ENCODE peak calls at places on chromosomes 16 and 17, in eight cellular contexts. S is stomach, Y is heart left ventricle, Z is H1, A is adrenal gland, P is gastrocnemius medialis, U is ovary, K is prostate gland. X is an unnamed sample.

GRCh38 chr17:70610161-70610560 is 440.8 kb downstream of the KCNJ2 start:
- DNase-seq in Y (no peak), K (no peak), A (no peak), P (no peak), U (no peak), Z (no peak), S (no peak), X (no peak)

GRCh38 chr17:57651451-57651850 is 93.6 kb downstream of the CCDC182 start:
- DNase-seq in S (no peak), Y (no peak), P (no peak), A (peak; percentile 24), Z (no peak), K (no peak), U (no peak), X (no peak)

GRCh38 chr16:27110524-27110896 is 43.8 kb downstream of the C16orf82 start:
- DNase-seq in Y (no peak), K (no peak), S (no peak), A (no peak), Z (no peak), P (no peak), U (no peak), X (no peak)

GRCh38 chr16:4962716-4963115 is 4.6 kb downstream of the SEC14L5 start:
- DNase-seq in P (no peak), Y (no peak), S (no peak), Z (no peak), U (no peak), K (no peak), A (no peak), X (no peak)

GRCh38 chr16:81873843-81874752 is 95.0 kb downstream of the PLCG2 start:
- DNase-seq in K (peak; percentile 14), P (no peak), S (peak; percentile 67), A (peak; percentile 76), U (no peak), Z (no peak), Y (peak; percentile 48), X (peak; percentile 47)

GRCh38 chr17:34275881-34276280 is 5.9 kb downstream of the CCL7 start:
- DNase-seq in K (no peak), P (no peak), Y (no peak), A (no peak), U (no peak), S (no peak), Z (no peak), X (no peak)

GRCh38 chr17:35245196-35245486 is 2.3 kb downstream of the SLFN5 start:
- DNase-seq in Y (no peak), U (no peak), K (no peak), S (no peak), Z (no peak), P (no peak), A (no peak), X (peak; percentile 32)

GRCh38 chr16:71565812-71566700 is 10.8 kb downstream of the TAT start:
- DNase-seq in Z (no peak), P (no peak), U (no peak), S (no peak), K (no peak), A (no peak), Y (no peak), X (no peak)

GRCh38 chr16:83967091-83967490 is 953 bp upstream of the NECAB2 start:
- DNase-seq in K (no peak), Z (no peak), U (no peak), P (no peak), A (no peak), S (no peak), Y (no peak), X (no peak)

GRCh38 chr16:84471316-84471715 is 33.1 kb downstream of the MEAK7 start:
- DNase-seq in A (no peak), Z (no peak), Y (no peak), P (no peak), U (peak; percentile 20), S (peak; percentile 22), K (no peak), X (no peak)

GRCh38 chr16:4570688-4571321 is 14.7 kb downstream of the C16orf96 start:
- DNase-seq in Z (peak; percentile 80), U (no peak), P (no peak), K (no peak), A (no peak), S (no peak), Y (no peak), X (no peak)

DNA sequence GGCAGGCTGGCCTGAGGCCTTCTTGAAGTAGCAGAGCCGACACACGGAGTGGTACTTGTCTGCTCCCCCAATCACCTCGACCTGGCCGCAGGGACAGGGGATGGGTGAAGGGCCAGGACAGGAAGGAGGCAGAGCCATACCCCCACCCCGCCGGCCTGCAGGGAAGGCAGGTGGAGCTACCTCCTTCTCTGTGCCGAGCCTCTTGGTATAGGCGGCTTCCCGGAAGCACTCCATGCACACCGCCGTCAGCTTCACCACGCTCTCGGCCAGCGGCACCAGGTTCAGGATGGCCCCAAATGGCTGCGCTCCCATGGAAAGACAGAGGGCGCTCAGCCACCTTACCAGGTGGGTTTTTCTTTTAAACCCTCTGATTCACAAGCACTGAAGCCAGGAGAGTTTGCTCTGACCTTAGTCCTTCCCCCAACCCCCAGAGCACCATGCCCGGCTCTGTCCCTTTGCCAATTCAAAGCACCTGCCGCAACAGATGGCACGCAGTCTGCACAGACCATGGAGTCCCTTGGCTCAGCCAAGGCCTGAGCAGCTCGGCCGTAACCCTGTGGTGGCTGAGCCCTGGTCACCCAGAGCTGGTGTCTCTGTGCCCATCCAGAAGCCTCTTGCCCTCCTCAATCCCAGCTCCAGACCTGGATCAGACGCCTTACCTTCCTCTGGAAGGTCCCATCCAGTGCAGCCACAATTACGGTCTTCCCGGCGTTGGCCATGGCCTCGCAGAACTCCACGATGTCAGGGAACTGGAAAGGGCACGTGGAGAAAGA is 6.7 kb downstream of the SYNGR2 start:
- DNase-seq in K (no peak), U (no peak), S (peak; percentile 62), P (peak; percentile 79), A (no peak), Z (no peak), Y (no peak), X (no peak)
- TF ChIP-seq POLR2A in K (no peak), U (no peak), S (no peak), P (no peak), A (no peak), Z (peak; percentile 16), Y (peak; percentile 1), X (no peak)

GRCh38 chr16:57411362-57411976 is 6.9 kb downstream of the CCL17 start:
- DNase-seq in A (no peak), Y (no peak), Z (no peak), K (no peak), S (no peak), U (no peak), P (no peak), X (no peak)

GRCh38 chr16:57416084-57416483 is 11.5 kb downstream of the CCL17 start:
- DNase-seq in S (no peak), P (no peak), U (no peak), A (no peak), K (no peak), Y (no peak), Z (no peak), X (no peak)

GRCh38 chr16:57412584-57412983 is 8.0 kb downstream of the CCL17 start:
- DNase-seq in A (no peak), Z (no peak), U (no peak), P (no peak), K (no peak), Y (no peak), S (no peak), X (no peak)

GRCh38 chr16:57413733-57414132 is 9.2 kb downstream of the CCL17 start:
- DNase-seq in S (no peak), U (no peak), Y (no peak), Z (no peak), P (no peak), K (no peak), A (no peak), X (no peak)

DNA sequence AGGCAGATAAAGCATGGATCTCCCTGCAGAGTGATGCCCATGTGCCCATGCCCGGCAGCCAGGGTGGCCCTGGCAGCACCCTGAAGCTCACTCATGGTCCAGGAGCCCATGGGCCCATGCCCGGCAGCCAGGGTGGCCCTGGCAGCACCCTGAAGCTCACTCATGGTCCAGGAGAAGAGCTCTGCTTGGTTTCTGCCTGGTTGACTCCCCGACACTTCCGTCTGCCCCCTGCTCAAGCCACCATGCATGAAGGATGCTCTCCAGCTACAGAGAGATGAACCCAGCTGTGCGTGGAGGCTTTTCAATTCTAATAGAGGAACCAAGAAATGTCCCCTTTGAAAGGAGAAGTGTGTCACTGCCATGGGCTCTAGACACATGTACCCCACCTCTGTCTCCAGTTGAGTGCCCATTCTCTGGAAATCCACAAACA is 8.7 kb downstream of the CCL17 start:
- DNase-seq in P (no peak), Y (no peak), U (no peak), A (no peak), S (no peak), Z (no peak), K (no peak), X (no peak)
- TF ChIP-seq POLR2A in P (no peak), Y (no peak), U (no peak), A (no peak), S (no peak), Z (no peak), K (no peak), X (no peak)

DNA sequence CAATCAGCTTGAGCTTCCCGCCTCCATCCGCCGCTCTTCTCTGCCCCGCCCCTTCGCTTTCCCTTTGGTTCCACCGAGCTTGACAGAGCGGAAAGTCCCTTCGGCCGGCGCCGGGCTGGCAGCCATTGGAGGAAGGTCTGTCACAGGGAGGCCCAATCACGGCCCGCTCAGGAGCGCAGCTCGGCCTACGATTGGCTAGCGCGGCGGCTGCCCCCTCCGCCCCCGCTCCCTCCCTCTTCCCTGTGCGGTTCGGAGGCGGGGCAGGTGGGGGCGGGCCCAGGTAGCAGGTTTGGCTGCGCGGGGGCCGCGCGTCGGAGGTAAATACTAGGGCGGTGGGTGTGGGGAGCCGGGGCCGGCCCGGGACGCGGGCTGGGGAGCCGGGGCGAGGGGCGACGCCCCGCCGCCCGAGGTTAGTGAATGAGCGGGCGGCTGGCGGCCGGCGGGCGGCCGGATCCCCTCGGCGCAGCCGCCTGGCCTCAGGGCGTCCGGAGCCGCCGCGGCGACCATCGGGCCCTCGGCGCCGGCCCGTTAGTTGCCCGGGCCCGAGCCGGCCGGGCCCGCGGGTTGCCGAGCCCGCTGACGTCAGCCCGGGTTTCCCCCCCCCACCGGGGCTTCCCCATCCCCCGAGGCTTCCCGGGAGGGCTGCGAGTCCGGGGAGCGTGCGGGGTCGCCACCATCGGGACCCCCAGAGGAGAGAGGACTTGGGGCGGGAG is at the start of gene CYLD:
- DNase-seq in Z (peak; percentile 97), Y (peak; percentile 100), S (peak; percentile 100), K (peak; percentile 100), U (peak; percentile 100), P (peak; percentile 100), A (peak; percentile 100), X (peak; percentile 93)
- TF ChIP-seq POLR2A in Z (no peak), Y (peak; percentile 43), S (no peak), K (peak; percentile 78), U (peak; percentile 57), P (peak; percentile 88), A (peak; percentile 68), X (no peak)

DNA sequence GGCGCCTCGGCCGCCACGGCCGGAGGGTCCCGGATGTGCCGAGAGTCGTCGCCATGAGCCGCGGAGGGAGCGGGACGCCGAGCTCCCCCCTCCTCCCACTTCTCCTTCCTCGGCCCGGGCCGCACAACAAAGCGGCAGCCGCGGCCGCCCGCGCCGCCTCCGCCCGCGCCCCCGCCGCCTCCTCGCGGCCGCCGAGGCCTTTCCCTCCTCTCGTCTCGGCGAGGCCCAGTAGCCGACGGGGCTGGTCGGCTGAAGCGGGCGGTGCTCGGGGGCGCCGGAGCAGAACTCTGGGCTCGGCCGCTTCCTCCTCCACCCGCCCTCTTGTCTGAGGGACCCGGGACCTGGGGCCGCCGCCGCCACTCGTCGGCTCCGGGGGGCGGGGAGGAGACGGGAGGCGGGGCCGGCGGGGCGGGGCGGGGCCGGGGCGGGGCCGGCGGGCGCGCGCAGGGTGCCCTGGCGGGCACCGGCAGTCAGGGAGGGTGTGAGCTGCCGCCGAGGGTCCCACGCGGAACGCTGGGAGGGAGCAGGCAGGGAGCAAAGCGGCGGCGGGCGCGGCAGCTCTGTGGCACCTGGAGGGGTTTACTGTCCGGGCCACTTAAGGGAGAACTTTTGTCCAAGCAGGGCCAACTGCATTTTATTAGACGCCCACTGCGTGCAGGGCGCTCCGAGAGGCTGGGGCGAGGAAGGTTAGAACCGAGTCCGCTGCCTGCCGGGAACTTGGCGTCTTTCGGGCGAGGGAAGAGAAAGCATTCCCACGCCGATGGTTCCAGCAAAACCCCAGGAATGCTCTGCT is at the start of gene SMURF2:
- DNase-seq in P (peak; percentile 70), K (peak; percentile 85), U (peak; percentile 84), S (peak; percentile 84), Y (peak; percentile 88), Z (peak; percentile 17), A (peak; percentile 82), X (peak; percentile 77)
- TF ChIP-seq POLR2A in P (peak; percentile 87), K (peak; percentile 94), U (peak; percentile 79), S (no peak), Y (peak; percentile 95), Z (peak; percentile 91), A (peak; percentile 94), X (peak; percentile 93)